ENCODE peak calls at places on chromosomes 2 and 18, in four cellular contexts. L is K562, M is HepG2, T is GM12878. Z is an unnamed sample.

GRCh38 chr18:73980289-73980979 is 167.2 kb downstream of the FBXO15 start:
- DNase-seq in L (peak), M (peak), T (no peak), Z (peak)

GRCh38 chr2:177403822-177404221 is 11.2 kb downstream of the AGPS start:
- DNase-seq in L (no peak), M (no peak), T (no peak), Z (no peak)

GRCh38 chr2:11133238-11133935 is 21.9 kb upstream of the SLC66A3 start:
- DNase-seq in L (no peak), M (no peak), T (no peak), Z (peak)

GRCh38 chr18:12782521-12782920 is 79.7 kb downstream of the PSMG2 start:
- DNase-seq in L (no peak), M (no peak), T (no peak), Z (no peak)

GRCh38 chr2:160816916-160817315 is 323.3 kb upstream of the RBMS1 start:
- DNase-seq in L (no peak), M (no peak), T (no peak), Z (no peak)

GRCh38 chr2:230961091-230961491 is 34.8 kb upstream of the SPATA3 start:
- DNase-seq in L (no peak), M (no peak), T (no peak), Z (no peak)

GRCh38 chr2:155815851-155816250 is 516.7 kb downstream of the NR4A2 start:
- DNase-seq in L (peak), M (peak), T (peak), Z (peak)

GRCh38 chr2:145875011-145875410 is 1355.1 kb upstream of the ZEB2 start:
- DNase-seq in L (no peak), M (no peak), T (no peak), Z (no peak)

GRCh38 chr18:10973579-10974260 is 175.6 kb downstream of the PIEZO2 start:
- DNase-seq in L (no peak), M (no peak), T (no peak), Z (no peak)

GRCh38 chr2:240983361-240983995 is 14.9 kb upstream of the SNED1 start:
- DNase-seq in L (peak), M (no peak), T (no peak), Z (peak)

GRCh38 chr2:172556284-172557033 is 569 bp downstream of the PDK1 start:
- DNase-seq in L (peak), M (peak), T (peak), Z (peak)
- TF ChIP-seq SP1 in L (no peak), M (no peak), T (no peak), Z (no peak)

GRCh38 chr2:210478661-210479060 is 2.1 kb upstream of the LANCL1 start:
- DNase-seq in L (no peak), M (no peak), T (no peak), Z (no peak)
- TF ChIP-seq FOXM1 in L (no peak), M (no peak), T (no peak), Z (no peak)

DNA sequence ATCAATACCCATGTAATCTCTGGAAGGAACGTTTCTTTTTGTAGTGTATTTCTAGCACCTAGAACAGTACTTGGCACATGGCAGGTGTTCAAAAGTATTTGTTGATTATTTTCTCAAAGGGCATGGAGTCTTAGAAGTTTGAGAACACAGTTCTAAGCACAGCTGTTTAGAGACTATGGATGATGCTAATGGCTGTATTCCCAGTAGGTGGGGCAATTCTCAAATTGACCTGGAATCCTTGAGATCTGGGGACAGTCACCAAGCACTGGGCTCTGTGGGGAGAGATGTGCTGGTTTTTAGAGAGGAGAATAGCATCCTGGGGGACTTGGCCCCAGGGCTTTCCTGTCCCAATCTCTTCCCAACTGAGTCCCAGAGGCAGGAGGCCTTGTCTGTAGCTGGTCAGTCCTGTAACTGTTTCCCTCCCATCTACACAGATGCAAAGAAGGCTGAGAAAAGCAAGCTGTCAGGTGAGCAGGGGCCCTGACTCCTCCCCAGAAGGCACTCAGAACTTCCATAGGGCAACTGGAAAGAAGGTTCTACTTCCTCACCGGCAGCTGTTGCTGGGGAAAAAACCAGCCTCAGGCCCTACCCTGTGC is 17.5 kb upstream of the IL36G start:
- DNase-seq in L (peak), M (no peak), T (no peak), Z (no peak)
- TF ChIP-seq SP1 in L (no peak), M (no peak), T (no peak), Z (no peak)

GRCh38 chr2:39640681-39641080 is 25.0 kb upstream of the TMEM178A start:
- DNase-seq in L (no peak), M (no peak), T (no peak), Z (no peak)
- TF ChIP-seq FOXM1 in L (no peak), M (no peak), T (no peak), Z (no peak)

GRCh38 chr2:213247566-213247965 is 36.7 kb upstream of the SPAG16 start:
- DNase-seq in L (no peak), M (no peak), T (no peak), Z (no peak)

GRCh38 chr2:213249502-213249901 is 34.8 kb upstream of the SPAG16 start:
- DNase-seq in L (no peak), M (no peak), T (no peak), Z (no peak)

GRCh38 chr2:213248637-213249036 is 35.6 kb upstream of the SPAG16 start:
- DNase-seq in L (no peak), M (peak), T (no peak), Z (no peak)

GRCh38 chr2:213243189-213244044 is 40.8 kb upstream of the SPAG16 start:
- DNase-seq in L (no peak), M (no peak), T (no peak), Z (no peak)

GRCh38 chr2:213246665-213247281 is 37.5 kb upstream of the SPAG16 start:
- DNase-seq in L (peak), M (peak), T (no peak), Z (no peak)
- TF ChIP-seq SP1 in L (no peak), M (no peak), T (no peak), Z (no peak)

DNA sequence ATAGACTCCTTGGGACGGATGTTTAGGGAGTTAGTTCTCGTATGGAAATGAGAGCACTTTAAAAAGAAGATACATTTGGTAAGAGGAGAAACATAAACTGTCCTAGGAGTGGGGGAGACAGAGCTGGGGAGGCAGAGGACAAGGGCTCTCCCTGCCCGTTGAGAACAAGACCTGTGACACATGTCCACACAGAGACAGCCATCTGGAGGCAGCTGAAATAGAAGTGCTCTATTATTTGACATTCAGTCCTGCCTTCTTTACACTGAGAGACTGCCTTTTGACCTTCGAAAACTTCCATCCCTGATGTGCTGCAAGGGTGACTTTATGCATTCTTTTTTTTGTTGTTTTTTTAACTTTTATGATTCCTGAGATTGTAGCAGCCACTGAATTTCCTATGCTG is 150.1 kb downstream of the UXS1 start:
- DNase-seq in L (no peak), M (no peak), T (no peak), Z (no peak)
- TF ChIP-seq FOXM1 in L (no peak), M (no peak), T (no peak), Z (no peak)

DNA sequence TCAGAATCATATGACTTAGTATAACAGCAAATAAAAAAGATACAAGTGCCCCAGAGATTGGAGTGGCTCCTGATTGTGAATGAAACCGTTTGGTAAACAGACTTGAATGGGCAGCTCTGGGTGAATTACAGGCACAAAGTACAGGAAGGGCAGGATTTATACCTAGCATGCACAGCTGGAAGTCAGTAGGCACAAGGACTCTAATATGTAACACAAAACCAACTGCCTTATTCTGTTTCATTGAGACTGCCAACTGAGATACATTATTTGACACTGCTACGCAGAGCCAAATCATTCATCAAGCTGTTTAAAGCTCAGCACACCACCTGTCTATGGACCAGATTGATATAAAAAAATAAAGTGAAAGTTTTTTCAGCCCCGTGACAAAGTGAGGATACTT is 541.2 kb downstream of the NUP35 start:
- DNase-seq in L (no peak), M (no peak), T (no peak), Z (peak)
- TF ChIP-seq SP1 in L (no peak), M (no peak), T (no peak), Z (no peak)

GRCh38 chr2:223486741-223487140 is 115.4 kb downstream of the SCG2 start:
- DNase-seq in L (no peak), M (no peak), T (no peak), Z (no peak)

GRCh38 chr2:223488814-223489213 is 113.3 kb downstream of the SCG2 start:
- DNase-seq in L (peak), M (no peak), T (no peak), Z (no peak)

GRCh38 chr2:223481486-223481885 is 120.7 kb downstream of the SCG2 start:
- DNase-seq in L (no peak), M (no peak), T (no peak), Z (no peak)

GRCh38 chr2:223487447-223487846 is 114.7 kb downstream of the SCG2 start:
- DNase-seq in L (no peak), M (no peak), T (no peak), Z (no peak)
- TF ChIP-seq FOXM1 in L (no peak), M (no peak), T (no peak), Z (no peak)

GRCh38 chr2:174450021-174450816 is 36.6 kb downstream of the GPR155 start:
- DNase-seq in L (no peak), M (no peak), T (peak), Z (no peak)

GRCh38 chr2:174445248-174445647 is 41.6 kb downstream of the GPR155 start:
- DNase-seq in L (no peak), M (no peak), T (no peak), Z (no peak)

GRCh38 chr2:174444761-174445160 is 42.1 kb downstream of the GPR155 start:
- DNase-seq in L (no peak), M (no peak), T (no peak), Z (no peak)

GRCh38 chr2:174446531-174446930 is 40.3 kb downstream of the GPR155 start:
- DNase-seq in L (no peak), M (no peak), T (no peak), Z (no peak)

DNA sequence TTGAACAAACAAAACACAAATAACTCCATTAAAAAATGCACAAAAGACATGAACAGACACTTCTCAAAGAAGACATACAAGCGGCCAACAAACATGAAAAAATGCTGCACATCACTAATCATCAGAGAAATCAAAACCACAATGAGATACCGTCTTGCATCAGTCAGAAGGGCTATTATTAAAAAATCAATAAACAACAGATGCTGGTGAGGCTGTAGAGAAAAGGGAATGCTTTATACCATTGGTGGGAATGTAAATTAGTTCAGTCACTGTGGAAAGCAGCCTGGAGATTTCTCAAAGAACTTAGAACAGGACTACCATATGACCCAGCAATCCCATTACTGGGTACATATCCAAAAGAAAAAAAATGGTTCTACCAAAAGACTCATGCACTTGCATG is 37.8 kb downstream of the GPR155 start:
- DNase-seq in L (no peak), M (no peak), T (no peak), Z (no peak)
- TF ChIP-seq SP1 in L (no peak), M (no peak), T (no peak), Z (no peak)